ENCODE peak calls at places on chromosomes 6 and 20, in six cellular contexts. T is AG09309, L is nephron progenitor cell, Q is GM13977, H is brain microvascular endothelial cell, P is PC-3. C is an unnamed sample.

GRCh38 chr6:168883410-168884049 is 370.1 kb downstream of the THBS2 start:
- DNase-seq in Q (no peak), H (no peak), T (no peak), P (no peak), L (no peak), C (no peak)

GRCh38 chr20:64146301-64146935 is 17.8 kb upstream of the MYT1 start:
- DNase-seq in L (no peak), H (no peak), P (no peak), Q (no peak), T (no peak), C (no peak)

GRCh38 chr6:122649701-122650100 is 39.5 kb downstream of the PKIB start:
- DNase-seq in Q (no peak), P (peak; percentile 80), L (no peak), H (no peak), T (no peak), C (no peak)

GRCh38 chr6:5085638-5086293 is 625 bp downstream of the PPP1R3G start:
- DNase-seq in L (peak; percentile 74), P (peak; percentile 42), H (no peak), Q (peak; percentile 63), T (no peak), C (peak; percentile 60)

GRCh38 chr6:82270791-82271392 is 23.3 kb upstream of the IBTK start:
- DNase-seq in Q (peak; percentile 43), H (no peak), L (no peak), P (peak; percentile 57), T (no peak), C (peak; percentile 53)

GRCh38 chr20:64116016-64116415 is 8.7 kb upstream of the NPBWR2 start:
- DNase-seq in H (no peak), T (no peak), Q (no peak), L (no peak), P (no peak), C (no peak)

GRCh38 chr6:100296810-100297544 is 167.7 kb downstream of the SIM1 start:
- DNase-seq in H (peak; percentile 67), P (peak; percentile 66), Q (no peak), T (peak; percentile 79), L (no peak), C (no peak)

GRCh38 chr6:7218586-7218985 is 94.4 kb downstream of the SSR1 start:
- DNase-seq in Q (no peak), L (no peak), P (no peak), H (no peak), T (no peak), C (no peak)

GRCh38 chr6:122894791-122895190 is 101.2 kb upstream of the CLVS2 start:
- DNase-seq in Q (no peak), P (no peak), H (no peak), L (no peak), T (no peak), C (peak; percentile 40)

GRCh38 chr20:1323256-1323655 is 5.7 kb downstream of the SDCBP2 start:
- DNase-seq in T (no peak), P (no peak), H (no peak), L (no peak), Q (no peak), C (no peak)

GRCh38 chr6:146892613-146893401 is 294.0 kb downstream of the ADGB start:
- DNase-seq in Q (no peak), P (peak; percentile 30), H (peak; percentile 68), L (no peak), T (peak; percentile 68), C (no peak)

DNA sequence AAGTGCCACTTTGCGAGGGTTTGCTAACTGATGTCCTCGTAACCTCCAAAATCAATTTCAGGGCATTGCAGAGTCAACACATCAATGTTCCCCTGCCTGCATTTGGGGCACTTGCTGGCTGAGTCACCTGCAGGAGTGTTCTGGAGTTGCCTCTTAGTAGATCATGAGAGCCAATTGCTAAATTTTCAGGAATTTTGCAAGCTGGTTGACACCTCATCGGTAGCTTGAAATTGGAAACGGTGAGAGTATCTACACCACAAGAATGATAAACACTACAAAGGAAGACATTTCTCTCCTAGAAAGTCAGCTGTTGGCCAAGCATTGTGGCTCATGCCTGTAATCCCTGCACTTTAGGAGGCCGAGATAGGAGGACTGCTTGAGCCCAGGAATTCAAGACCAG is 10.8 kb upstream of the BFSP1 start:
- DNase-seq in L (no peak), Q (no peak), P (peak; percentile 22), H (peak; percentile 63), T (no peak), C (no peak)
- TF ChIP-seq CTCF in L (no peak), Q (no peak), P (no peak), H (no peak), T (peak; percentile 2), C (no peak)

GRCh38 chr20:32995802-32996201 is 8.4 kb downstream of the SUN5 start:
- DNase-seq in L (no peak), T (no peak), P (no peak), H (no peak), Q (no peak), C (no peak)
- TF ChIP-seq CTCF in L (peak; percentile 6), T (no peak), P (peak; percentile 40), H (no peak), Q (peak; percentile 1), C (peak; percentile 14)

DNA sequence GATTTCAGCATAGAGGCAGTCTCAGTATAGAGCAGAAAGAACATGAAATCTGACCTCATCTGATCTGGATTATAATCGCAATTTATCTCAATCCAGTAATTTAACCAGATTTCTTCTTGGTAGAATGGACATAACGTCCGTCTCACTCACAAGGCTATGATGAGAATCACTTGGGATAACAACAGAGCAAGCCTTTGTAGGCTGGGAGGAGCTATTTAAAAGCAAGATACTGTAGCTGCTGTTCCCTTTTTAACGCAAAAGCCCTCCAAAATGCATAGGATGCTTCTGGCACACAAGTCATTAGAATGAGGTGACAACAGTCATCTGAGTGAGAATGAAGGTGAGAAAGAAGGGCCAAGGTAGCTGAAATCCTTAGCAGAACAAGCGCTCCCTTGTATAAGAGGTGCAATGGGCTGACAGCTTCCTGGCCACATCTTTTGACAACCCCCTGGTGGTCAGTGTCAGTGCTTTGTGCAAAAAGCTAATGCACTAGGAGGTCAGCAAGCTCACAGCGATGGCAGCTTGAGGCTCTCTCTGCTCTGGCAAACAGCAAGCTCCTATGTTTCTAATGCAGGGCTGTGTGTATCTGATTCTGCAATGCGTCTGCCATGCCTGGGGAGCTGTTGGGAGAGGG is 16.4 kb downstream of the METTL24 start:
- DNase-seq in H (peak; percentile 39), T (no peak), L (peak; percentile 49), Q (no peak), P (peak; percentile 34), C (no peak)
- TF ChIP-seq CTCF in H (peak; percentile 69), T (peak; percentile 48), L (peak; percentile 58), Q (no peak), P (peak; percentile 54), C (no peak)

DNA sequence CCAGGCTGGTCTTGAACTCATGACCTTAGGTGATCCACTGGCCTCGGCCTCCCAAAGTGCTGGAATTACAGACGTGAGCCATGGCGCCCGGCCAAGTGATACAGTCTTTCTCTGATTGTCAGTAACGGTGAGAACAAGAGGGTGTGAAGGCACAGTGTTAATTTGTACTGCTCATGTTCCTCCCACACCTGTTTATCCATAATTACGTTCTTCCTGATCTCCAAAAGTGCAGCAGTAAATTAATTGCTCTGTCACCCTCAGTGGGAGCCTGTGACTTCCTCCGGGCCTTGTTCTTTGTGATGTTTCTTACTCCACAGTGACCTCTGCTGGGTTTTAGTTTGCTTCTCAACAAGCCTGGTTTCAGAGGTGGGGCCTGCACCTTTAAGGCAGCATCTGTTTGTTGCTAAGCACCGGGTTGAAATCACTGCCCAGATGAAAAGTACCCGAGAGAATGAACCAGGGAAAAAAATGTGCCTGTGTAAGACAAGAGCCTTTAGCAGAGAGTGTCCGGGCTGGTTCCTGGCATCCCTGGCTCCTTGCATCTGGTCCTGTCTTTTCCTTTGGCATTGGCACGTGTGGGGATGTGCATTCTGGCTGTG is 89.1 kb upstream of the CLDN20 start:
- DNase-seq in Q (peak; percentile 63), T (peak; percentile 70), L (peak; percentile 46), H (peak; percentile 83), P (peak; percentile 79), C (peak; percentile 58)
- TF ChIP-seq CTCF in Q (peak; percentile 69), T (peak; percentile 75), L (peak; percentile 55), H (peak; percentile 77), P (peak; percentile 78), C (peak; percentile 42)

GRCh38 chr6:108840919-108841318 is 7.3 kb upstream of the ARMC2 start:
- DNase-seq in T (no peak), L (no peak), P (no peak), Q (no peak), H (no peak), C (no peak)

GRCh38 chr6:108837236-108837971 is 10.8 kb upstream of the ARMC2 start:
- DNase-seq in L (no peak), T (no peak), H (no peak), Q (no peak), P (peak; percentile 4), C (peak; percentile 83)

GRCh38 chr6:108836061-108836460 is 12.2 kb upstream of the ARMC2 start:
- DNase-seq in L (no peak), P (no peak), H (no peak), T (no peak), Q (no peak), C (peak; percentile 58)

GRCh38 chr6:108839068-108839467 is 9.2 kb upstream of the ARMC2 start:
- DNase-seq in L (peak; percentile 16), T (no peak), Q (no peak), P (no peak), H (no peak), C (no peak)

DNA sequence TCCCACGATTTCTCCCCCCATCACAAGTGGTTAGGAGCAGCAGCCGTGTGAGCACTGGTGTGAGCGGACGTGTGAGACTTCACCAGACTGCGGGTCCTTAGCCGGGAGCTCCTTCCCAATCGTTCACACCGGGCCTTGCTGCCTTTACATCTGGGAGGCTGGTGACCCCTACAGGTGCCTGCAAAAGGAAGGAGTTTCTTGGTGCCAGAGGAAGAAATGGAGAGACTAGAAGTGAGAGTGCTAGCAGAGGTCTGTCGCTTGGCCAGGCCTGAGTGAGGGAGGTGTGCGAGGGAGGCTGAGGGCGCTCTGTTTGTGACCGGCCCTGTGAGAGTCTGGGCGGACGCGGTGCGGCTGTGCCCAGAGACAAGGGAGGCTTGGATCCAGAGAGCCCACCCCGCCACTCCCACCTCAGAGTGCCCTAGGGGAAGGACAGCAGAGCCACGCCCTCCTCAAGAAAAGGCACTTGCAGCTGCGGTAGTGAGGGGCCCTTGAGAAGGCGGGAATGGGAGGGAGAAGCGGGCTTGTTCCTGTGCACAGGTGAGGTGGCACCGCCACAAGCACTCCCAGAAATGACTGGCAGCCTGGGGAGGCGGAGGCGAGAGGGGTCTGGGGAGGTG is 10.0 kb upstream of the ARMC2 start:
- DNase-seq in Q (no peak), T (no peak), P (peak; percentile 14), L (peak; percentile 46), H (no peak), C (no peak)
- TF ChIP-seq CTCF in Q (no peak), T (peak; percentile 18), P (peak; percentile 45), L (no peak), H (peak; percentile 47), C (peak; percentile 23)

C was measured in MM.1S.